ENCODE peak calls at places on chromosomes 2 and 18, in four cellular contexts. F is cardiac fibroblast; R is mesendoderm; Y is activated T-helper 1 cell treated with anti-CD3 and anti-CD28 coated beads, Interleukin-2, amount 50 U/mL, for 16 hours. B is an unnamed sample.

GRCh38 chr2:136378712-136379595 is 261.0 kb upstream of the CXCR4 start:
- DNase-seq in F (peak), R (peak), Y (peak), B (no peak)

GRCh38 chr2:190583507-190584337 is 49.2 kb upstream of the NEMP2 start:
- DNase-seq in F (peak), R (no peak), Y (no peak), B (no peak)

GRCh38 chr2:70728128-70728527 is 39.9 kb downstream of the ADD2 start:
- DNase-seq in F (no peak), R (peak), Y (no peak), B (no peak)

GRCh38 chr2:203177361-203177760 is 61.5 kb upstream of the CYP20A1 start:
- DNase-seq in F (peak), R (peak), Y (no peak), B (no peak)

GRCh38 chr2:240178564-240178963 is 38.1 kb upstream of the OTOS start:
- DNase-seq in F (no peak), R (peak), Y (no peak), B (no peak)

GRCh38 chr2:10278029-10278762 is 24.5 kb upstream of the HPCAL1 start:
- DNase-seq in F (peak), R (no peak), Y (no peak), B (no peak)

GRCh38 chr18:23198217-23198845 is 63.0 kb downstream of the CABLES1 start:
- DNase-seq in F (no peak), R (no peak), Y (no peak), B (no peak)

GRCh38 chr18:52409732-52410131 is 69.7 kb downstream of the DCC start:
- DNase-seq in F (no peak), R (peak), Y (no peak), B (no peak)

GRCh38 chr18:3217930-3218647 is 1.7 kb downstream of the MYOM1 start:
- DNase-seq in F (peak), R (peak), Y (no peak), B (peak)

GRCh38 chr2:74513605-74514367 is 464 bp upstream of the TLX2 start:
- DNase-seq in F (no peak), R (no peak), Y (no peak), B (no peak)